ENCODE peak calls at places on chromosomes 4 and X, in four cellular contexts. W is activated naive CD8-positive, alpha-beta T cell treated with anti-CD3 and anti-CD28 coated beads, Interleukin-2, amount 50 U/mL, for 24 hours; Y is Daoy; C is amniotic stem cell. E is an unnamed sample.

GRCh38 chrX:24498975-24499374 is 33.9 kb downstream of the PDK3 start:
- DNase-seq in W (no peak), Y (no peak), C (peak), E (no peak)

GRCh38 chr4:24831637-24832036 is 36.3 kb downstream of the SOD3 start:
- DNase-seq in W (no peak), Y (no peak), C (no peak), E (no peak)

GRCh38 chrX:45557390-45557789 is 356.7 kb upstream of the DIPK2B start:
- DNase-seq in W (no peak), Y (no peak), C (no peak), E (no peak)

GRCh38 chrX:107659768-107660167 is 31.5 kb downstream of the PRPS1 start:
- DNase-seq in W (no peak), Y (no peak), C (no peak), E (no peak)

GRCh38 chr4:123588631-123589223 is 192.1 kb downstream of the SPRY1 start:
- DNase-seq in W (no peak), Y (peak), C (peak), E (no peak)

GRCh38 chrX:128891554-128891953 is 631.7 kb downstream of the SMARCA1 start:
- DNase-seq in W (no peak), Y (no peak), C (no peak), E (no peak)

GRCh38 chr4:93568758-93569157 is 259.8 kb upstream of the ATOH1 start:
- DNase-seq in W (no peak), Y (no peak), C (no peak), E (no peak)

GRCh38 chrX:23980063-23980462 is 46.9 kb downstream of the KLHL15 start:
- DNase-seq in W (no peak), Y (no peak), C (no peak), E (no peak)

GRCh38 chrX:25427873-25428555 is 412.2 kb upstream of the ARX start:
- DNase-seq in W (no peak), Y (no peak), C (no peak), E (no peak)

GRCh38 chr4:27357283-27357682 is 496.6 kb downstream of the STIM2 start:
- DNase-seq in W (no peak), Y (no peak), C (no peak), E (no peak)

GRCh38 chrX:12975999-12976558 is 1.2 kb downstream of the TMSB4X start:
- DNase-seq in W (no peak), Y (peak), C (no peak), E (no peak)

GRCh38 chr4:74623041-74623440 is 171.3 kb downstream of the BTC start:
- DNase-seq in W (no peak), Y (peak), C (no peak), E (no peak)

GRCh38 chrX:14598330-14598729 is 69.0 kb downstream of the GLRA2 start:
- DNase-seq in W (no peak), Y (no peak), C (no peak), E (no peak)